ENCODE peak calls at places on chromosomes 16 and 17, in seven cellular contexts. Z is cardiac muscle cell, J is right lobe of liver, P is fibroblast of lung, W is adrenal gland, B is dorsolateral prefrontal cortex, X is uterus. M is an unnamed sample.

GRCh38 chr17:1592751-1593629 is 30.4 kb upstream of the PITPNA start:
- DNase-seq in Z (no peak), J (no peak), P (no peak), W (no peak), B (no peak), X (no peak), M (no peak)

GRCh38 chr17:71118039-71118438 is 948.7 kb downstream of the KCNJ2 start:
- DNase-seq in Z (peak; percentile 2), J (no peak), P (peak; percentile 18), W (no peak), B (no peak), X (no peak), M (no peak)

GRCh38 chr16:8882041-8882617 is at the start of gene LITAFD:
- DNase-seq in Z (no peak), J (peak; percentile 11), P (no peak), W (no peak), B (no peak), X (no peak), M (no peak)

GRCh38 chr17:30812218-30813177 is 12.0 kb downstream of the CRLF3 start:
- DNase-seq in Z (no peak), J (no peak), P (peak; percentile 35), W (no peak), B (no peak), X (no peak), M (no peak)

GRCh38 chr16:814974-815373 is 14.4 kb upstream of the GNG13 start:
- DNase-seq in Z (no peak), J (no peak), P (peak; percentile 31), W (no peak), B (no peak), X (no peak), M (no peak)

GRCh38 chr17:79737046-79737921 is 6.5 kb downstream of the ENPP7 start:
- DNase-seq in Z (no peak), J (no peak), P (no peak), W (no peak), B (no peak), X (no peak), M (no peak)

GRCh38 chr17:54899721-54900456 is 763 bp upstream of the TOM1L1 start:
- DNase-seq in Z (peak; percentile 14), J (no peak), P (no peak), W (no peak), B (peak; percentile 10), X (no peak), M (no peak)

GRCh38 chr17:17900615-17901520 is 64.1 kb upstream of the SREBF1 start:
- DNase-seq in Z (no peak), J (peak; percentile 86), P (peak; percentile 99), W (peak; percentile 94), B (peak; percentile 73), X (peak; percentile 84), M (peak; percentile 81)

GRCh38 chr16:53881371-53881770 is 177.4 kb downstream of the FTO start:
- DNase-seq in Z (no peak), J (no peak), P (peak; percentile 87), W (no peak), B (no peak), X (no peak), M (no peak)

GRCh38 chr17:1697681-1698080 is 12.5 kb downstream of the TLCD2 start:
- DNase-seq in Z (no peak), J (no peak), P (no peak), W (no peak), B (no peak), X (no peak), M (no peak)

DNA sequence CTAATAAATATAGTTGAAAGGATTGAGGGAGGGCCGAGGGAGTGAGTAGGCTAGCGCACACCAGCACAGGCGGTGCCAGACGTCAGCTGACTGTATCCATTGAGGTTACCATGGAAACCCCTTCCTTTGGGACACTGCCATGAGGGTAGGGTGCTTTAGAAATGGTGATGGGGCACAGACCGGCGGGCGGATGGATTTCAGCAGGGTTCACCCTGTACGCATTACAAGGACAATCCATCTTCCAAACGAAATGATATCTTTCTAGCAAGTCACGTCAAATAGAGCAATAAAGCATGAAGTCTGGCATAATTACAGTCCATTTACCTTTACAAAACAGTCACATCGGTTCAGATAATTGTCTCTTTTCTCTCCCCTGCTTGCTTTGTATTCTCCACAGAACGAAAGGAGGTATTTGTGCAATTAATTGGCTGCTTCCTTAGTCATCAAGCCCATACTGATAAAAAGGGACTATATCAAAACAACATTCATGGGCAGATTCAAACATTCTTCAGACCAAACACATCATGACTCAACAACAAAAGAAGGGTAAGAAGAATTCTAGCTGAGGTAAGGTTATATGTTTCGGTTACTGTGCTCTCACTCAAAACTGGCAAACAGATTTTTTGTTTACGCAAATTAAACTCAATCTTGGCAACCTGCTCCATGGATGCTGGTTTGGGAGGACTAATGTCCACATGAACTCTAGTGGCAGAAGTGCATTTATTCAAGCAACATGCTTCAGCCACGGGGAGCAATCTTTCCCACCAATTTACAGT is 140.6 kb downstream of the CDK5R1 start:
- DNase-seq in Z (no peak), J (no peak), P (peak; percentile 33), W (peak; percentile 26), B (peak; percentile 91), X (no peak), M (no peak)
- H3K27ac ChIP-seq in Z (no peak overlapping the region), J (peak overlapping the region; percentile 30), P (no peak overlapping the region), W (no peak overlapping the region), B (peak overlapping the region; percentile 51), X (no peak overlapping the region), M (no peak overlapping the region)

DNA sequence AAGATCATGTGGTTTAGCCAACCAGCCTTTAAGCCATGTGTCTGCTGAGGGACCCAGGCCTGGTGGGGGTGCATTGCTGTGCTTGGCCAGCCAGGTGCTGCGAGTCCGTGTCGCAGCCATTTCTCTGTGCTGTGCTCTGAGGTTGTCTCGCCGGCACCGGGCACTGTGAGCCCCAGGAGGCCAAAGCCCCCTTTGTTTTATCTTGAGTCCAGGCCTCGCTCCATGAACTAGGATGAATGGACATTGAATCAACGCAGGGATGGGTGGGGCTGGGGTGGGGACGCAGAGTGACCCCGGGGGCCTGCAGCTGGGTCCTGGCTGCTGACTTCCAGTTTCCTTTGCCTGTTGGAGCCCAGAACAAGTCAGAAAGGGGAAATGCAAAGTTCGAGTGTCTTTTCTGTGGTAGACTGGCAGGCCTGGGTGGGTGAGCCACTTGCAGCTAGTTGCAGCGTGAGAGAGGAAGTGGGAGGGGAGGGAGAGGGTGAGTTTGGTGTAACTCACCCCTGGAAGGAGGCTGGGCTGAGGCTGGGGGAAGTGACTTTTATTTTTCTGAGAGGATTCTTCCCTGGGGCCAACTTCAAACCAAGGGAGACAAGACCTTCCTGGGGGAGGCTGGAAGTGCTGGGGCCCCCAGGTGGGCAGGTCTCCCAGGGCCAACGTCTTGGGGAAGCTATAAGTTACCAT is 324.7 kb downstream of the SEC14L1 start:
- DNase-seq in Z (no peak), J (peak; percentile 64), P (peak; percentile 76), W (peak; percentile 62), B (no peak), X (no peak), M (peak; percentile 61)
- H3K4me3 ChIP-seq in Z (no peak overlapping the region), J (no peak overlapping the region), P (no peak overlapping the region), W (no peak overlapping the region), B (no peak overlapping the region), X (no peak overlapping the region), M (no peak overlapping the region)

GRCh38 chr17:34156741-34157589 is 98.1 kb upstream of the CCL2 start:
- DNase-seq in Z (peak; percentile 34), J (no peak), P (no peak), W (no peak), B (no peak), X (no peak), M (no peak)

GRCh38 chr17:34155947-34156346 is 99.1 kb upstream of the CCL2 start:
- DNase-seq in Z (no peak), J (no peak), P (no peak), W (no peak), B (no peak), X (no peak), M (no peak)

GRCh38 chr17:34153988-34154387 is 101.1 kb upstream of the CCL2 start:
- DNase-seq in Z (no peak), J (no peak), P (no peak), W (no peak), B (no peak), X (no peak), M (no peak)

GRCh38 chr17:34154916-34155730 is 100.0 kb upstream of the CCL2 start:
- DNase-seq in Z (no peak), J (no peak), P (no peak), W (no peak), B (no peak), X (no peak), M (no peak)

GRCh38 chr17:34156401-34156740 is 98.7 kb upstream of the CCL2 start:
- DNase-seq in Z (no peak), J (no peak), P (no peak), W (no peak), B (no peak), X (no peak), M (no peak)
- H3K27me3 ChIP-seq in Z (peaks cover 67% of the 10 kb centered on the region), J (no peaks in the 10 kb centered on the region), P (peaks cover 37% of the 10 kb centered on the region), W (peaks cover 17% of the 10 kb centered on the region), B (no peaks in the 10 kb centered on the region), X (peaks cover 6% of the 10 kb centered on the region), M (peaks cover 93% of the 10 kb centered on the region)

GRCh38 chr17:67712375-67712774 is 5.4 kb upstream of the NOL11 start:
- DNase-seq in Z (no peak), J (no peak), P (no peak), W (no peak), B (no peak), X (no peak), M (no peak)

GRCh38 chr17:67716405-67716798 is 1.3 kb upstream of the NOL11 start:
- DNase-seq in Z (no peak), J (no peak), P (no peak), W (no peak), B (no peak), X (no peak), M (no peak)

GRCh38 chr17:67711916-67712315 is 5.8 kb upstream of the NOL11 start:
- DNase-seq in Z (no peak), J (no peak), P (no peak), W (no peak), B (no peak), X (no peak), M (no peak)

GRCh38 chr17:67717192-67717623 is 528 bp upstream of the NOL11 start:
- DNase-seq in Z (no peak), J (no peak), P (no peak), W (no peak), B (peak; percentile 3), X (no peak), M (no peak)

DNA sequence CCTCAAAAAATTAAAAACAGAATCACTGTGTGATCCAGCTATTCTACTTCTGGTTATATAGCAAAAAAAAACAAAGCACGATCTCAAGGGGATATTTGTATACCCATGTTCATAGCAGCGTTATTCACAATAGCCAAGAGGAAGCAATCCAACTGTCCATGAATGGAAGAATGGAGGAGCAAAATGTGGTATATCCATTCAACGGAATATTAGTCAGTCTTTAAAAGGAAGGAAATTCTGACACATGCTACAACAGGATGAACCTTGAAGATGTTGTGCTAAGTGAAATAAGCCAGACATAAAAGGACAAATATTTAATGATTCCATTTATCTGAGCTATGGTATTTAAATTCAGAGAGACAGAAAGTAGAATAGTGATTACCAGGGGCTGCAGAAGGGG is 4.6 kb upstream of the NOL11 start:
- DNase-seq in Z (no peak), J (no peak), P (no peak), W (no peak), B (no peak), X (no peak), M (no peak)
- H3K27ac ChIP-seq in Z (no peak overlapping the region), J (no peak overlapping the region), P (no peak overlapping the region), W (no peak overlapping the region), B (no peak overlapping the region), X (no peak overlapping the region), M (no peak overlapping the region)